ENCODE peak calls at places on chromosomes 12 and 14, in five cellular contexts. One of them, this sample, is unnamed.

GRCh38 chr14:83164591-83164990 is 1630.9 kb upstream of the SEL1L start:
- DNase-seq in RWPE1: no peak
- DNase-seq in IMR-90: no peak
- DNase-seq in GM23338: no peak
- DNase-seq in cardiac muscle cell: no peak
- DNase-seq in this sample: no peak

GRCh38 chr14:26765768-26766550 is 168.1 kb upstream of the NOVA1 start:
- DNase-seq in RWPE1: no peak
- DNase-seq in IMR-90: peak
- DNase-seq in GM23338: no peak
- DNase-seq in cardiac muscle cell: no peak
- DNase-seq in this sample: no peak

GRCh38 chr12:22971771-22972191 is 346.8 kb downstream of the ETNK1 start:
- DNase-seq in RWPE1: no peak
- DNase-seq in IMR-90: peak
- DNase-seq in GM23338: no peak
- DNase-seq in cardiac muscle cell: no peak
- DNase-seq in this sample: no peak

GRCh38 chr12:578743-579449 is 84.3 kb downstream of the NINJ2 start:
- DNase-seq in RWPE1: no peak
- DNase-seq in IMR-90: no peak
- DNase-seq in GM23338: no peak
- DNase-seq in cardiac muscle cell: peak
- DNase-seq in this sample: no peak

GRCh38 chr14:104207142-104207845 is 68.9 kb downstream of the KIF26A start:
- DNase-seq in RWPE1: no peak
- DNase-seq in IMR-90: no peak
- DNase-seq in GM23338: no peak
- DNase-seq in cardiac muscle cell: no peak
- DNase-seq in this sample: no peak

GRCh38 chr12:16036073-16036472 is 124.9 kb downstream of the DERA start:
- DNase-seq in RWPE1: no peak
- DNase-seq in IMR-90: no peak
- DNase-seq in GM23338: peak
- DNase-seq in cardiac muscle cell: no peak
- DNase-seq in this sample: no peak

GRCh38 chr12:54349658-54350057 is 14.6 kb downstream of the GPR84 start:
- DNase-seq in RWPE1: no peak
- DNase-seq in IMR-90: no peak
- DNase-seq in GM23338: no peak
- DNase-seq in cardiac muscle cell: no peak
- DNase-seq in this sample: no peak

GRCh38 chr12:3496964-3497363 is 6.0 kb downstream of the PRMT8 start:
- DNase-seq in RWPE1: peak
- DNase-seq in IMR-90: no peak
- DNase-seq in GM23338: peak
- DNase-seq in cardiac muscle cell: peak
- DNase-seq in this sample: no peak

GRCh38 chr14:72525087-72525909 is 368.6 kb downstream of the DPF3 start:
- DNase-seq in RWPE1: no peak
- DNase-seq in IMR-90: no peak
- DNase-seq in GM23338: no peak
- DNase-seq in cardiac muscle cell: no peak
- DNase-seq in this sample: no peak

GRCh38 chr14:97053941-97054340 is 256.8 kb downstream of the VRK1 start:
- DNase-seq in RWPE1: no peak
- DNase-seq in IMR-90: no peak
- DNase-seq in GM23338: no peak
- DNase-seq in cardiac muscle cell: no peak
- DNase-seq in this sample: no peak

GRCh38 chr12:102249073-102249854 is 51.6 kb upstream of the PMCH start:
- DNase-seq in RWPE1: no peak
- DNase-seq in IMR-90: peak
- DNase-seq in GM23338: no peak
- DNase-seq in cardiac muscle cell: no peak
- DNase-seq in this sample: no peak

GRCh38 chr14:93657875-93658274 is 130.4 kb downstream of the PRIMA1 start:
- DNase-seq in RWPE1: no peak
- DNase-seq in IMR-90: no peak
- DNase-seq in GM23338: no peak
- DNase-seq in cardiac muscle cell: no peak
- DNase-seq in this sample: no peak

GRCh38 chr12:92292016-92292415 is 146.4 kb upstream of the BTG1 start:
- DNase-seq in RWPE1: no peak
- DNase-seq in IMR-90: peak
- DNase-seq in GM23338: no peak
- DNase-seq in cardiac muscle cell: no peak
- DNase-seq in this sample: no peak

GRCh38 chr12:130281157-130281799 is 56.4 kb upstream of the PIWIL1 start:
- DNase-seq in RWPE1: peak
- DNase-seq in IMR-90: no peak
- DNase-seq in GM23338: peak
- DNase-seq in cardiac muscle cell: peak
- DNase-seq in this sample: no peak

GRCh38 chr12:75825686-75826085 is 205.9 kb downstream of the PHLDA1 start:
- DNase-seq in RWPE1: peak
- DNase-seq in IMR-90: peak
- DNase-seq in GM23338: no peak
- DNase-seq in cardiac muscle cell: no peak
- DNase-seq in this sample: peak

GRCh38 chr12:63045020-63045860 is 105.8 kb downstream of the AVPR1A start:
- DNase-seq in RWPE1: peak
- DNase-seq in IMR-90: peak
- DNase-seq in GM23338: no peak
- DNase-seq in cardiac muscle cell: no peak
- DNase-seq in this sample: peak

GRCh38 chr12:78305808-78306207 is 475.1 kb downstream of the NAV3 start:
- DNase-seq in RWPE1: no peak
- DNase-seq in IMR-90: no peak
- DNase-seq in GM23338: no peak
- DNase-seq in cardiac muscle cell: no peak
- DNase-seq in this sample: no peak

GRCh38 chr12:41684997-41685396 is 459.7 kb downstream of the GXYLT1 start:
- DNase-seq in RWPE1: no peak
- DNase-seq in IMR-90: no peak
- DNase-seq in GM23338: no peak
- DNase-seq in cardiac muscle cell: no peak
- DNase-seq in this sample: no peak

GRCh38 chr14:91403069-91403600 is 14.5 kb downstream of the CCDC88C start:
- DNase-seq in RWPE1: no peak
- DNase-seq in IMR-90: no peak
- DNase-seq in GM23338: peak
- DNase-seq in cardiac muscle cell: no peak
- DNase-seq in this sample: no peak

GRCh38 chr12:109065853-109066193 is 13.4 kb downstream of the USP30 start:
- DNase-seq in RWPE1: no peak
- DNase-seq in IMR-90: no peak
- DNase-seq in GM23338: no peak
- DNase-seq in cardiac muscle cell: no peak
- DNase-seq in this sample: no peak

GRCh38 chr14:103551338-103551762 is 11.1 kb downstream of the BAG5 start:
- DNase-seq in RWPE1: no peak
- DNase-seq in IMR-90: no peak
- DNase-seq in GM23338: no peak
- DNase-seq in cardiac muscle cell: no peak
- DNase-seq in this sample: no peak

GRCh38 chr12:111407371-111408115 is 1.8 kb downstream of the SH2B3 start:
- DNase-seq in RWPE1: no peak
- DNase-seq in IMR-90: no peak
- DNase-seq in GM23338: no peak
- DNase-seq in cardiac muscle cell: no peak
- DNase-seq in this sample: no peak

DNA sequence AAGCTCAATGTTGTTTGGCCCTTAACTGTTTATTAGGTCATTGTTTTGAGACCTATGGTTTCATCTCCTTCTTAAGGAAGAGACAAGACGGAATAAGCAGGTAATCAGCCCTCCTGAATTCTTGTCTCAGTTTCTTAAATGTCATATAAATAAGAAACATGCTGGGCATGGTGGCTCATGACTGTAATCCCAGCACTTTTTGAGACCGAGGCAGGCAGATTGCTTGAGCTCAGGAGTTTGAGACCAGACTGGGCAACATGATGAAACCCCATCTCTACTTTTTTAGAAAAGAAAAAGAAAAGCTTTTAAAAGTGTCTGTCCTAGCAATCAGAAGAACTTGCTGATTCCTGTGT is 5.1 kb downstream of the MTRFR start:
- DNase-seq in RWPE1: no peak
- DNase-seq in IMR-90: no peak
- DNase-seq in GM23338: no peak
- DNase-seq in cardiac muscle cell: no peak
- DNase-seq in this sample: no peak
- TF ChIP-seq CTCF in RWPE1: no peak
- TF ChIP-seq CTCF in IMR-90: no peak
- TF ChIP-seq CTCF in GM23338: no peak
- TF ChIP-seq CTCF in cardiac muscle cell: no peak
- TF ChIP-seq CTCF in this sample: peak

GRCh38 chr14:50667491-50668007 is 557 bp downstream of the SAV1 start:
- DNase-seq in RWPE1: no peak
- DNase-seq in IMR-90: no peak
- DNase-seq in GM23338: peak
- DNase-seq in cardiac muscle cell: no peak
- DNase-seq in this sample: no peak
- TF ChIP-seq CTCF in RWPE1: no peak
- TF ChIP-seq CTCF in IMR-90: no peak
- TF ChIP-seq CTCF in GM23338: peak
- TF ChIP-seq CTCF in cardiac muscle cell: no peak
- TF ChIP-seq CTCF in this sample: no peak

DNA sequence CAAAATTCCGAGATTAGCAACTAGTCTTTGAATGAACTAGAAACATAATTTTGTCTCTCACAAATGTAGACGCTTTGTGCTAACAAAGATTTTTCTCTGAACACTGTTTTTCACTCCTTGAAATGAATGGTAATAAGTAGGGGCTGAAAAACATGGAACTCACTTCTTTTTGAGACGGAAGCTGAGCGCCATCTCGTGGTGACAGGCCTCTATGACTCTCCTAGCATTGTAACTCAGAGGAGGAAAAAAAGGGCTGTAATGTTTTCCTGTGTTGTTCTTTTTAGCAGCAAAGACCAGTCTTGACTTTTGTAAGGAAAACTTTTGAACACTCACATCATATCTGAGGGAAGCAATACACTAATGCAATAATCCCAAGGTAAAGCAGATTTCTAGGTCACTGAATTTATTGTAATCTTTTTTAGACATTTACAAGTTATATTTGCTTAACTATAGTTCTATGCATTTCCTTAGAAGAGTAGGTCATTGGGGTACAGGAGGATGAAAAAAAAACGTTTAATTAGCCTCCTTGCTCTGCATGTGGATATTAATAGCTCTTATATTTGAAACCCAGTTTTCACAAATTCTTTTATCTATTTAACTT is 157.3 kb upstream of the FOXG1 start:
- DNase-seq in RWPE1: peak
- DNase-seq in IMR-90: peak
- DNase-seq in GM23338: peak
- DNase-seq in cardiac muscle cell: peak
- DNase-seq in this sample: peak
- TF ChIP-seq CTCF in RWPE1: peak
- TF ChIP-seq CTCF in IMR-90: peak
- TF ChIP-seq CTCF in GM23338: peak
- TF ChIP-seq CTCF in cardiac muscle cell: peak
- TF ChIP-seq CTCF in this sample: peak

DNA sequence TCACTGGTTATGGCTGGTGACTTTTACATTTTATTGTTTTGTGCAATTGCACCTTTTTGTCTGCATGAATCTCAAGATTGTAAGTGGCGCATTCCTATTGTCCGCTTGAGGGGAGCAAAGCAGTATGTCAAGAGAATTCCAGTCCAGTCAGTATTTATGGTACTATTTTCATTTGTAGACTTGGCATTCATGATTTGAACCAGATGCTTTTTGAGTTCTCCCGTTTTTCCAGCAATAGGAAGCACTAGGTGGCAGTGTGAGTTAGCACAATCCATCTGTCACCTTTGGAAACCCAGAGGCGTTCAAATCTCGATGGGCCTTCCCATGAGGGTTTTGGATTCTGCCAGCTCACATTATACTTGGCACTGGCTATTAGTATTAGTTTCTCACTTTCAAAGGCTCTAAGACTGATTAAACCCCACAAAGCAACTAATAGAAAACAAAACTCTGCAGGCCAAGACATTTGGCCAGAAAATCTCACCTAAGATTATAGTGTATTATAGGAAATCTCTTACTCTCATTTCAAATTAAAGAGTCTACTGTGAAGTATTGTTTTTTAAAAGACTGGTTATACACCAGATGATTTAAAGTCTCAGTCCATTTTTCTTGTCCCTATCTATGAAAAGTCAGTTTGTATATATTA is 2.2 kb downstream of the DACT1 start:
- DNase-seq in RWPE1: peak
- DNase-seq in IMR-90: peak
- DNase-seq in GM23338: peak
- DNase-seq in cardiac muscle cell: peak
- DNase-seq in this sample: peak
- TF ChIP-seq CTCF in RWPE1: peak
- TF ChIP-seq CTCF in IMR-90: peak
- TF ChIP-seq CTCF in GM23338: peak
- TF ChIP-seq CTCF in cardiac muscle cell: peak
- TF ChIP-seq CTCF in this sample: peak

GRCh38 chr14:49303952-49304516 is 282.1 kb downstream of the RPS29 start:
- DNase-seq in RWPE1: peak
- DNase-seq in IMR-90: peak
- DNase-seq in GM23338: peak
- DNase-seq in cardiac muscle cell: peak
- DNase-seq in this sample: no peak

GRCh38 chr14:49310298-49310697 is 275.9 kb downstream of the RPS29 start:
- DNase-seq in RWPE1: no peak
- DNase-seq in IMR-90: no peak
- DNase-seq in GM23338: peak
- DNase-seq in cardiac muscle cell: no peak
- DNase-seq in this sample: no peak

GRCh38 chr14:49306152-49306751 is 279.9 kb downstream of the RPS29 start:
- DNase-seq in RWPE1: peak
- DNase-seq in IMR-90: peak
- DNase-seq in GM23338: peak
- DNase-seq in cardiac muscle cell: peak
- DNase-seq in this sample: peak
- TF ChIP-seq CTCF in RWPE1: peak
- TF ChIP-seq CTCF in IMR-90: peak
- TF ChIP-seq CTCF in GM23338: peak
- TF ChIP-seq CTCF in cardiac muscle cell: peak
- TF ChIP-seq CTCF in this sample: peak